ENCODE peak calls at places on chromosomes 11 and 22, in four cellular contexts. G is Calu3; I is CD4-positive, alpha-beta T cell; C is fibroblast of mammary gland. X is an unnamed sample.

GRCh38 chr11:65502852-65503603 is 4.2 kb downstream of the MALAT1 start:
- DNase-seq in G (no peak), C (peak), I (no peak), X (peak)

GRCh38 chr11:27717377-27717776 is 17.1 kb upstream of the BDNF start:
- DNase-seq in G (no peak), C (peak), I (no peak), X (no peak)

GRCh38 chr11:28153586-28153985 is 45.4 kb downstream of the METTL15 start:
- DNase-seq in G (no peak), C (no peak), I (no peak), X (no peak)

GRCh38 chr22:49921508-49922278 is 3.3 kb downstream of the CRELD2 start:
- DNase-seq in I (no peak), G (no peak), C (no peak), X (no peak)

GRCh38 chr11:12853652-12854296 is 155.3 kb upstream of the RASSF10 start:
- DNase-seq in I (no peak), C (peak), G (peak), X (peak)

GRCh38 chr22:19867617-19868016 is 12.9 kb upstream of the GNB1L start:
- DNase-seq in G (no peak), C (no peak), I (no peak), X (no peak)

GRCh38 chr22:26354707-26355106 is 74.4 kb upstream of the ASPHD2 start:
- DNase-seq in I (no peak), C (no peak), G (no peak), X (no peak)

GRCh38 chr22:21718492-21718891 is 17.1 kb downstream of the YPEL1 start:
- DNase-seq in I (no peak), C (no peak), G (no peak), X (no peak)

DNA sequence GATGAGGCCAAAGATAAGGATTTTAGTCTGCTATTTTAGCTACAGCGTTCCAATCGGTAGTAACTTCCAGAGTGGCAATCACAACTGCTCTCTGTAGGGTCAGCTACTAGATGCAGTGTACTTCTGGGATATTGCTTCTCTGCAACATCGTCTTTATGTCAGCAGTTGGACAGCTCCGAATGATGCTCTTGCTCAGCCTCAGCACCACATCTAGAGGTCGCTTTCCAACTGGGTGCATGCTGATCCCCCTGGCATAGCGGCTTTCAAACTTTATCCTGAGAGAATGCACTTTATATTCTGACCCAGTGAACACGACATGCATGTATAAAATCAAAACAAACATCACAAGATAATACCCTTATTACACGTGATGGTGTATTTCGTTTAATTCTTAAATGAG is 219.6 kb downstream of the C11orf87 start:
- DNase-seq in I (no peak), C (peak), G (no peak), X (peak)
- TF ChIP-seq CTCF in I (no peak), C (peak), G (no peak), X (peak)

DNA sequence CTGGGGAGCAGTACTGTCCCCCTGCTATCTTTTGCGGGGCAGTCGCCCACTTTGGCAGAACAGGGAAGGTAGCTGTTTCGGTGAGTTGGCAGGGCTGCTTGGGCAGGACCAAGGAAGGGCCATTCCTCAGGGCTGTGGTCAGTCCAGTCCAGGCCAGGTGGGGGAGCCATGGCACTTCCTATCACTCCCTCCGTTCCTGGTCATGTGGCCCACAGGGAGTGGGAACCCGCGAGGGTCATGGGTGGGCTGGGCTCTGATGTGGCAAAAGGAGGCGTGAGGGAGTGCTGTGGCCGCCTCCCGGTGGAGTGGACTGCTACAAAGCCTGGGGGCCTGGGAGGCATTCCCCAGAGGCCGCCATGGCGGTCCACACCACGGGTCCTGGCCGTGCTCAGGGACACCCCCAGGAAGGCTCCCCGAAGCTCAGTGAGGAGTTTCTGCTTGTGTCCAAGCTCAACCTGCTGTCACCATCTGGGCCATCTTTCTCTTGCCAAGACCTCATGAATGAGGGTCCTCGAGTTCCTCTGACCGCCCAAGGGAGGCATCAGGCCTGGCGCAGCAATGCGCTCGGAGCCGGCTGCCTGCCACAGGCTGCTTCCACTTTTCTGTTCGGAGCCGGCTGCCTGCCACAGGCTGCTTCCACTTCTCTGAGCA is 11.9 kb downstream of the CHID1 start:
- DNase-seq in I (no peak), G (peak), C (peak), X (peak)
- TF ChIP-seq CTCF in I (no peak), G (no peak), C (peak), X (peak)

GRCh38 chr11:129289350-129290040 is 86.2 kb upstream of the BARX2 start:
- DNase-seq in C (no peak), I (no peak), G (no peak), X (no peak)
- TF ChIP-seq CTCF in C (no peak), I (no peak), G (no peak), X (no peak)

GRCh38 chr11:111561306-111561705 is 20.8 kb downstream of the LAYN start:
- DNase-seq in I (no peak), C (no peak), G (no peak), X (no peak)

GRCh38 chr11:111562692-111563389 is 22.3 kb downstream of the LAYN start:
- DNase-seq in C (no peak), G (no peak), I (no peak), X (no peak)

GRCh38 chr11:111561801-111562325 is 21.3 kb downstream of the LAYN start:
- DNase-seq in G (peak), I (no peak), C (peak), X (peak)

GRCh38 chr11:111566324-111566723 is 25.8 kb downstream of the LAYN start:
- DNase-seq in I (no peak), G (peak), C (no peak), X (no peak)

DNA sequence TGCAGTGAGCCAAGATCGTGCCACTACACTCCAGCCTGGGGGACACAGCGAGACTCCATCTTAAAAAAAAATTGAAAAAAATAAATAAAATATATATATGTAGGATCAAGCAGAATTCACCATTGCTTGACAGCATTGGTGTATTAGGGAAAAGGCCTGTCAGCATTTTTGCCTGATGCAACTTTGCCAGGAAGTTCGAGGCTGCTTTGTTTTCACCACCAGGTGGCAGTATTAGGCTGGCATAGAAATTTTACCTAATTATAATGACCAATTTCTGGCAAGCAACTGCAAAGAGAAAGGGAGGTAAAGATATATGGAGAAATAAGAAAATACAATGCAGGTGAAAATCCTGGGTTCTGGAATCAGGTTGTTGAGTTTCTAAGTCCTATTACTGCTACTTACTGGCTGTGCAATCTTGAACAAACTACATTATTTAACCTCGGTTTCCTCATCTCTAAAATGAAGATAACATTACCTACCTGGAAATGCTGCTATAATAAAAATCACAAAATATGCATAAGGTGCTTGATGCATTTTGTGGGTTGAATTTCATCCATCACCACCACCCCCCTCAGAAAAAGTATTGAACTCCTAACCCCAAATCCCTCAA is 24.7 kb downstream of the LAYN start:
- DNase-seq in C (peak), I (peak), G (peak), X (peak)
- TF ChIP-seq CTCF in C (peak), I (peak), G (peak), X (peak)

GRCh38 chr11:120303004-120303637 is 22.0 kb upstream of the TLCD5 start:
- DNase-seq in G (peak), I (peak), C (peak), X (peak)
- TF ChIP-seq CTCF in G (peak), I (peak), C (peak), X (peak)

DNA sequence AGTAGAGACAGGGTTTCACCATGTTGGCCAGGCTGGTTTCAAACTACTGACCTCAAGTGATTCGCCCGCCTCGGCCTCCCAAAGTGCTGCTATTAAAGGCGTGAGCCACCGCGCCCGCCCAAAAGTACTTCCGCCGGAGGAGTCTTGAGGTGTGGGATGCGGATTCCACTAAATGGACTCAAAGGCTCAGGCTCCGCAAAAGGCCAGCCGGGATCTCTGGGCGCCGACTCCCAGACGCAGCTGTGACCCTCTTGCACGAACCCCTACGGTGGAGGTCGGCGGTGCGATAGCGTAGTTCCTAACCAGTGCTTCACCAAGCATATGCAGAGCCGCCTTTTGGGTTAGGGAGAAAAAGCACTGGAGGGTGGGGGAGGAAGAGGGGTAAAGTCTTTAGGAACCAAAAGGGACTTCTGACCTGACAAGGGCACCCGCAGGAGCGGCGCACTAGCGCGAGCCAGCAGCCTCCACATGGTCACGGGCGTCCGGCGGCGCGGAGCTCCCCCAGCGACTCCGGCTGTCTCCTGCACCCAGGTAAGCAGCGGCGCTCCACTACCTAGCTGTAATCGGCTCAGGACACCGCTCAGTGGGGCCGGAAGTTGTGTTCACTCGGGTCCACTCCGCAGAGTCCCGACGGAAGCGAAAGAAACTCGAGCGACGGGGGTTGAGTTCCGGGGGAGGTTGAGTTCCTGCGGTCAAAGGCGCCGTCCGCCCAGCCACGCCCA is at the start of gene MRPL16:
- DNase-seq in I (peak), C (peak), G (peak), X (peak)
- TF ChIP-seq CTCF in I (peak), C (no peak), G (no peak), X (no peak)

DNA sequence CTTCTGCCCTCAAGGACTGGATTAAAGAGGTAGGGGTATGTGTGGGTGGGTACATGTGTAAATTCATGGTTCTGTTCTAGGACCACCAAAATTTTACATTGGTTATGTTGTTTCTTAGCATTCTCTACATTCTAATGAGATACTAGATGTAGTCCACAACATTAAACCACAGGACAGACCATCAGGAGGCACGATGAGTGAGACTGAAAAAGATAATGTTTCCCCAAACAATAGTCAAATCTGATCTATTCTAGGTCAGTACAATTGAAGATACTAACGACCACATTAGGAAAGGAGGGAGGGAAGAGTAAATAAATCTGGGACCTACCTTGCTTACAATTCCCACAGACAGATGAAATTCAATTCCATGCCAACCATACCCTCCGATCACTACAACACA is 42.2 kb downstream of the MRTFA start:
- DNase-seq in C (no peak), I (no peak), G (no peak), X (no peak)
- TF ChIP-seq CTCF in C (no peak), I (no peak), G (no peak), X (no peak)

GRCh38 chr11:35138606-35138948 is 394 bp upstream of the CD44 start:
- DNase-seq in C (peak), G (no peak), I (no peak), X (no peak)

GRCh38 chr11:35139883-35140282 is 912 bp downstream of the CD44 start:
- DNase-seq in C (no peak), G (no peak), I (no peak), X (no peak)

GRCh38 chr11:35138058-35138457 is 913 bp upstream of the CD44 start:
- DNase-seq in C (no peak), G (no peak), I (no peak), X (no peak)

GRCh38 chr11:35141034-35141433 is 2.1 kb downstream of the CD44 start:
- DNase-seq in G (no peak), I (no peak), C (no peak), X (no peak)

DNA sequence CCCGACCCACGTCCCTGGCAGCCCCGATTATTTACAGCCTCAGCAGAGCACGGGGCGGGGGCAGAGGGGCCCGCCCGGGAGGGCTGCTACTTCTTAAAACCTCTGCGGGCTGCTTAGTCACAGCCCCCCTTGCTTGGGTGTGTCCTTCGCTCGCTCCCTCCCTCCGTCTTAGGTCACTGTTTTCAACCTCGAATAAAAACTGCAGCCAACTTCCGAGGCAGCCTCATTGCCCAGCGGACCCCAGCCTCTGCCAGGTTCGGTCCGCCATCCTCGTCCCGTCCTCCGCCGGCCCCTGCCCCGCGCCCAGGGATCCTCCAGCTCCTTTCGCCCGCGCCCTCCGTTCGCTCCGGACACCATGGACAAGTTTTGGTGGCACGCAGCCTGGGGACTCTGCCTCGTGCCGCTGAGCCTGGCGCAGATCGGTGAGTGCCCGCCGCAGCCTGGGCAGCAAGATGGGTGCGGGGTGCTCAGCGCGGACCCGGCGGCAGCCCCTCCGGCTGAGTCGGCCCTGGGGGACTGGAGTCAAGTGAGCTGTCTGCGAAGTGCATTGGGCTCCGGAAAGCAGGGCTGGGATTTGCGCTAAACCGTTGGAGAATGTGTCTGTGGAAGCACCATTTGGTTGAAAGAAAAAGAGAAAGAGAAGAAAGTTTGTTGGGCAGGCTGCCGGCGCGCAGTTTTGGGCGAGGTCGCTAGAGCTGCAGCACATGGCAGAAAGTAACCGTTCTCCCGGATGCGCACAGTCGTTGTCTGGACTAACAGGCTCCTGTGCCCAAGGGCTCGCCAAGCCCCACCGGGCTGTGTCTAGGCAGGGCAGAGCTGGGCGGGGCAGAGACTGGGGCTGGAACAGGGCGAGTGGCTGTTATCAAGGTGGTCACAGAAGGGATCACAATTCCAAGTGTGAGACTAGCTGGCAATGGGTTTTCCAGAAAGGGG is at the start of gene CD44:
- DNase-seq in G (peak), C (peak), I (peak), X (peak)
- TF ChIP-seq CTCF in G (no peak), C (no peak), I (no peak), X (no peak)

GRCh38 chr11:113273720-113274119 is 40.7 kb upstream of the TTC12 start:
- DNase-seq in G (no peak), C (no peak), I (no peak), X (no peak)

GRCh38 chr11:113272281-113272680 is 42.1 kb upstream of the TTC12 start:
- DNase-seq in I (no peak), C (no peak), G (no peak), X (no peak)

GRCh38 chr11:113275602-113276001 is 38.8 kb upstream of the TTC12 start:
- DNase-seq in C (no peak), G (no peak), I (no peak), X (no peak)

GRCh38 chr11:113272927-113273615 is 41.3 kb upstream of the TTC12 start:
- DNase-seq in G (no peak), I (no peak), C (no peak), X (no peak)

DNA sequence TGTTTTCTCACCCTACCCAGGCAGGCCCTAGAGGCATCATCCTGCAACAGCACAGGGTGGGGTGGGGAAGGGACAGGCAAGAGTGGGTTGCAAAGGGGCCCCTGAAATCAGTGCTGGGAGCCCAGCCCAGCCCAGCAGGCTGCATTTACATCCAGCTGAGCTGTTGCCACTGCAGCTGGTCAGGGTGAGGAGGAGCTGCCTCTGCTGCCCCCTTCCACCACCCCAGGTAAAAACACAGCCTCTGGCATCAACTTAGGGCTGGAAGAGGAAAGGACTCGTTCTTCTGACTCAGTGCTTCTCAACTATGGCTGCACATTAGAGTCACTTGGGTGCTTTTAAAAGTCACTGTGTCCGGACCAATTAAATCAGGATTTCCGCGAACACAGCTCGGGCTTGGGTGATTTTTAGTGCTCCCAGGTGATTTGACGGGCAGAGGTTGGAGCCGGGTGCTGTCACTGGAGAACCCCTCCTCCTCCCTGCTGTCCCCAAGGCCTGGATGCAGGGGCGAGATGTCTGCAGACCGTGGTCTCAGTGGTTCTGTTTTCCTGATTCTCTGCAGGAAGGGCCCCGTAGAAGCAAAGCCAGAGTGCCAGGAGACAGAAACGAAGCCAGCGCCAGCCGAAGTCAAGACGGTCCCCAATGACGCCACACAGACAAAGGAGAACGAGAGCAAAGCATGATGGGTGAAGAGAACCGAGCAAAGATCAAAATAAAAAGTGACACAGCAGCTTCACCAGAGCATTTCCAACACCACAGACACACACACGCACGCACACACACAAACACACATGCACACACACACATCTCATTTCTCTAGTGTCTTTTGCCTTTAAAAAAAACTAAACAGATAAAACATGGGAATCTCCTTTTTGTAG is 39.4 kb upstream of the TTC12 start:
- DNase-seq in G (peak), I (no peak), C (no peak), X (peak)
- TF ChIP-seq CTCF in G (peak), I (no peak), C (no peak), X (peak)

GRCh38 chr11:115912484-115912945 is 408.3 kb upstream of the CADM1 start:
- DNase-seq in G (no peak), C (no peak), I (no peak), X (no peak)
- TF ChIP-seq CTCF in G (no peak), C (no peak), I (no peak), X (no peak)